ENCODE peak calls at places on chromosomes 16 and 17, in ten cellular contexts. One of them, this sample, is unnamed.
A peak's percentile ranks its signal among the peaks of the same experiment; 100 is the strongest.

GRCh38 chr17:20145567-20145966 is 136.4 kb downstream of the SPECC1 start:
- DNase-seq in neural progenitor cell: no peak
- DNase-seq in gastrocnemius medialis: no peak
- DNase-seq in CD8-positive, alpha-beta T cell: no peak
- DNase-seq in GM23248: no peak
- DNase-seq in stomach: no peak
- DNase-seq in adrenal gland: no peak
- DNase-seq in neuronal stem cell: no peak
- DNase-seq in psoas muscle: no peak
- DNase-seq in thoracic aorta: no peak
- DNase-seq in this sample: no peak

GRCh38 chr17:8314797-8315739 is 5.0 kb downstream of the ARHGEF15 start:
- DNase-seq in GM23248: peak; percentile 28
- DNase-seq in adrenal gland: no peak
- DNase-seq in CD8-positive, alpha-beta T cell: no peak
- DNase-seq in gastrocnemius medialis: no peak
- DNase-seq in psoas muscle: no peak
- DNase-seq in neural progenitor cell: peak; percentile 31
- DNase-seq in thoracic aorta: no peak
- DNase-seq in stomach: peak; percentile 26
- DNase-seq in neuronal stem cell: no peak
- DNase-seq in this sample: no peak

GRCh38 chr16:2148714-2149629 is 547 bp downstream of the RAB26 start:
- DNase-seq in thoracic aorta: no peak
- DNase-seq in psoas muscle: no peak
- DNase-seq in gastrocnemius medialis: no peak
- DNase-seq in stomach: peak; percentile 48
- DNase-seq in CD8-positive, alpha-beta T cell: no peak
- DNase-seq in GM23248: peak; percentile 61
- DNase-seq in neuronal stem cell: no peak
- DNase-seq in neural progenitor cell: peak; percentile 56
- DNase-seq in adrenal gland: no peak
- DNase-seq in this sample: no peak

GRCh38 chr16:18072161-18072560 is 264.4 kb downstream of the NPIPA8 start:
- DNase-seq in neuronal stem cell: no peak
- DNase-seq in gastrocnemius medialis: no peak
- DNase-seq in thoracic aorta: no peak
- DNase-seq in GM23248: no peak
- DNase-seq in CD8-positive, alpha-beta T cell: no peak
- DNase-seq in stomach: no peak
- DNase-seq in adrenal gland: no peak
- DNase-seq in psoas muscle: no peak
- DNase-seq in neural progenitor cell: no peak
- DNase-seq in this sample: no peak

GRCh38 chr17:62617894-62618472 is 9.5 kb upstream of the MRC2 start:
- DNase-seq in adrenal gland: no peak
- DNase-seq in thoracic aorta: no peak
- DNase-seq in stomach: no peak
- DNase-seq in neural progenitor cell: no peak
- DNase-seq in gastrocnemius medialis: no peak
- DNase-seq in psoas muscle: no peak
- DNase-seq in neuronal stem cell: no peak
- DNase-seq in CD8-positive, alpha-beta T cell: no peak
- DNase-seq in GM23248: peak; percentile 66
- DNase-seq in this sample: no peak

GRCh38 chr17:57391076-57391825 is 134.9 kb downstream of the MSI2 start:
- DNase-seq in stomach: no peak
- DNase-seq in psoas muscle: no peak
- DNase-seq in GM23248: no peak
- DNase-seq in neural progenitor cell: no peak
- DNase-seq in gastrocnemius medialis: no peak
- DNase-seq in neuronal stem cell: no peak
- DNase-seq in adrenal gland: no peak
- DNase-seq in CD8-positive, alpha-beta T cell: no peak
- DNase-seq in thoracic aorta: no peak
- DNase-seq in this sample: no peak

GRCh38 chr17:67080804-67081203 is 36.5 kb downstream of the CACNG1 start:
- DNase-seq in stomach: no peak
- DNase-seq in psoas muscle: no peak
- DNase-seq in GM23248: no peak
- DNase-seq in neuronal stem cell: no peak
- DNase-seq in adrenal gland: no peak
- DNase-seq in neural progenitor cell: no peak
- DNase-seq in thoracic aorta: no peak
- DNase-seq in CD8-positive, alpha-beta T cell: no peak
- DNase-seq in gastrocnemius medialis: no peak
- DNase-seq in this sample: no peak

GRCh38 chr17:64496348-64496785 is 487 bp downstream of the POLG2 start:
- DNase-seq in CD8-positive, alpha-beta T cell: no peak
- DNase-seq in GM23248: peak; percentile 71
- DNase-seq in neural progenitor cell: no peak
- DNase-seq in psoas muscle: no peak
- DNase-seq in stomach: no peak
- DNase-seq in thoracic aorta: no peak
- DNase-seq in gastrocnemius medialis: no peak
- DNase-seq in adrenal gland: no peak
- DNase-seq in neuronal stem cell: no peak
- DNase-seq in this sample: no peak

GRCh38 chr16:73058221-73058615 is 10.3 kb upstream of the ZFHX3 start:
- DNase-seq in GM23248: peak; percentile 77
- DNase-seq in neural progenitor cell: no peak
- DNase-seq in CD8-positive, alpha-beta T cell: no peak
- DNase-seq in psoas muscle: peak; percentile 79
- DNase-seq in stomach: peak; percentile 62
- DNase-seq in gastrocnemius medialis: no peak
- DNase-seq in thoracic aorta: no peak
- DNase-seq in adrenal gland: peak; percentile 56
- DNase-seq in neuronal stem cell: peak; percentile 48
- DNase-seq in this sample: no peak

DNA sequence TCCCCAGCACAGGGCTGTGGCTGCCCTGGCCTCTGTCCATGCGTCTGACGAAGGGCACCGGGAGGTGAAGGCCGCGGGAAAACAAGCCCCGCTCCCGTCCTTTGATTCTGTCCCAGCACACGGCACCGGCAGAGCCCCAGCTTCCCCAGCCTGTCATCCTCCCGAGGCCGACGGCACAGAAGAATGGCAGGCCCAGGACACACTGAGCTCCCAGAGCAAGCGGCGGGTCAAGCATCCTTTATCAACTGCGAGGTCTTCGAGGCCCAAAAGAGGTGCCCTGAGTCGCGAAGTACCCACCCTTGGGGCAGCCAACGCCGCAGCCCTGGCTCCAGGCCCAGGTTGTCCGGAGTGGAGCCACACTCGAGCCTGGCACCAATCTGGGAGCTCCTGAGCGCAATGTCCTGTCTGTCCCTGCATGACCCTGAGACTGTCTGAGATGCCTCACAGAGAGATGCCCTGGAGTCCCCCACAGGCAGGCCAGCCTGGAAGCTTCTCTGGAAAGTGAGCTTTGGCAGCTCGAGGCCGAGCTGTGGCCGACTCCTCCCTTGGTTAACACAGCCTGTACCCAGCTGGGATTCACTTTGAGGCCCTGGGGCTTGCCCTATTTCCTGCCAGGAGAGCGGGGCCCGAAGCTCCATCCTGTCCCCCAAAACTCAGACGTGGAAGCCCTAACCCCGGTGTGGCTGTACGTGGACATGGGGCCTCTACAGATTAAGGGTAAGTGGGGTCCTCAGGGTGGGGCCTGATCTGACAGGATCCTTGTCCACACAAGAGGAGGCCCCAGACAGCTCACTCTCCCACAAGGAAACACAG is 23.3 kb downstream of the SLC7A5 start:
- DNase-seq in stomach: no peak
- DNase-seq in psoas muscle: no peak
- DNase-seq in CD8-positive, alpha-beta T cell: no peak
- DNase-seq in gastrocnemius medialis: no peak
- DNase-seq in thoracic aorta: no peak
- DNase-seq in neuronal stem cell: no peak
- DNase-seq in adrenal gland: no peak
- DNase-seq in GM23248: no peak
- DNase-seq in neural progenitor cell: no peak
- DNase-seq in this sample: no peak
- H3K36me3 ChIP-seq in stomach: peaks cover 5% of the 10 kb centered on the region
- H3K36me3 ChIP-seq in psoas muscle: peaks cover 37% of the 10 kb centered on the region
- H3K36me3 ChIP-seq in CD8-positive, alpha-beta T cell: no peaks in the 10 kb centered on the region
- H3K36me3 ChIP-seq in gastrocnemius medialis: peaks cover 11% of the 10 kb centered on the region
- H3K36me3 ChIP-seq in thoracic aorta: no peaks in the 10 kb centered on the region
- H3K36me3 ChIP-seq in neuronal stem cell: peaks cover 41% of the 10 kb centered on the region
- H3K36me3 ChIP-seq in adrenal gland: no peaks in the 10 kb centered on the region
- H3K36me3 ChIP-seq in GM23248: peaks cover 24% of the 10 kb centered on the region
- H3K36me3 ChIP-seq in neural progenitor cell: no peaks in the 10 kb centered on the region
- H3K36me3 ChIP-seq in this sample: peaks cover 7% of the 10 kb centered on the region

GRCh38 chr16:48256579-48257177 is 9.3 kb upstream of the ABCC11 start:
- DNase-seq in gastrocnemius medialis: no peak
- DNase-seq in psoas muscle: no peak
- DNase-seq in CD8-positive, alpha-beta T cell: no peak
- DNase-seq in neuronal stem cell: no peak
- DNase-seq in adrenal gland: no peak
- DNase-seq in neural progenitor cell: no peak
- DNase-seq in thoracic aorta: no peak
- DNase-seq in stomach: no peak
- DNase-seq in GM23248: no peak
- DNase-seq in this sample: no peak
- H3K36me3 ChIP-seq in gastrocnemius medialis: peaks cover 48% of the 10 kb centered on the region
- H3K36me3 ChIP-seq in psoas muscle: peaks cover 95% of the 10 kb centered on the region
- H3K36me3 ChIP-seq in CD8-positive, alpha-beta T cell: peaks cover 23% of the 10 kb centered on the region
- H3K36me3 ChIP-seq in neuronal stem cell: peaks cover 93% of the 10 kb centered on the region
- H3K36me3 ChIP-seq in adrenal gland: peaks cover 23% of the 10 kb centered on the region
- H3K36me3 ChIP-seq in neural progenitor cell: peaks cover 9% of the 10 kb centered on the region
- H3K36me3 ChIP-seq in thoracic aorta: peaks cover 3% of the 10 kb centered on the region
- H3K36me3 ChIP-seq in stomach: peaks cover 72% of the 10 kb centered on the region
- H3K36me3 ChIP-seq in GM23248: peaks cover 43% of the 10 kb centered on the region
- H3K36me3 ChIP-seq in this sample: peaks cover 60% of the 10 kb centered on the region

GRCh38 chr16:66616592-66616991 is 12.1 kb downstream of the CMTM3 start:
- DNase-seq in adrenal gland: peak; percentile 58
- DNase-seq in GM23248: peak; percentile 26
- DNase-seq in neural progenitor cell: no peak
- DNase-seq in psoas muscle: no peak
- DNase-seq in CD8-positive, alpha-beta T cell: no peak
- DNase-seq in stomach: no peak
- DNase-seq in thoracic aorta: no peak
- DNase-seq in neuronal stem cell: no peak
- DNase-seq in gastrocnemius medialis: no peak
- DNase-seq in this sample: no peak

GRCh38 chr16:66616169-66616568 is 11.7 kb downstream of the CMTM3 start:
- DNase-seq in GM23248: no peak
- DNase-seq in gastrocnemius medialis: no peak
- DNase-seq in adrenal gland: no peak
- DNase-seq in neuronal stem cell: no peak
- DNase-seq in psoas muscle: no peak
- DNase-seq in neural progenitor cell: no peak
- DNase-seq in thoracic aorta: no peak
- DNase-seq in CD8-positive, alpha-beta T cell: no peak
- DNase-seq in stomach: no peak
- DNase-seq in this sample: no peak

GRCh38 chr16:66612422-66612821 is 7.9 kb downstream of the CMTM3 start:
- DNase-seq in gastrocnemius medialis: no peak
- DNase-seq in GM23248: no peak
- DNase-seq in neuronal stem cell: no peak
- DNase-seq in thoracic aorta: no peak
- DNase-seq in psoas muscle: no peak
- DNase-seq in adrenal gland: no peak
- DNase-seq in CD8-positive, alpha-beta T cell: no peak
- DNase-seq in neural progenitor cell: no peak
- DNase-seq in stomach: no peak
- DNase-seq in this sample: no peak

GRCh38 chr16:66617010-66617434 is 12.5 kb downstream of the CMTM3 start:
- DNase-seq in adrenal gland: peak; percentile 30
- DNase-seq in GM23248: no peak
- DNase-seq in thoracic aorta: no peak
- DNase-seq in stomach: no peak
- DNase-seq in CD8-positive, alpha-beta T cell: no peak
- DNase-seq in neural progenitor cell: no peak
- DNase-seq in gastrocnemius medialis: no peak
- DNase-seq in psoas muscle: no peak
- DNase-seq in neuronal stem cell: no peak
- DNase-seq in this sample: no peak

DNA sequence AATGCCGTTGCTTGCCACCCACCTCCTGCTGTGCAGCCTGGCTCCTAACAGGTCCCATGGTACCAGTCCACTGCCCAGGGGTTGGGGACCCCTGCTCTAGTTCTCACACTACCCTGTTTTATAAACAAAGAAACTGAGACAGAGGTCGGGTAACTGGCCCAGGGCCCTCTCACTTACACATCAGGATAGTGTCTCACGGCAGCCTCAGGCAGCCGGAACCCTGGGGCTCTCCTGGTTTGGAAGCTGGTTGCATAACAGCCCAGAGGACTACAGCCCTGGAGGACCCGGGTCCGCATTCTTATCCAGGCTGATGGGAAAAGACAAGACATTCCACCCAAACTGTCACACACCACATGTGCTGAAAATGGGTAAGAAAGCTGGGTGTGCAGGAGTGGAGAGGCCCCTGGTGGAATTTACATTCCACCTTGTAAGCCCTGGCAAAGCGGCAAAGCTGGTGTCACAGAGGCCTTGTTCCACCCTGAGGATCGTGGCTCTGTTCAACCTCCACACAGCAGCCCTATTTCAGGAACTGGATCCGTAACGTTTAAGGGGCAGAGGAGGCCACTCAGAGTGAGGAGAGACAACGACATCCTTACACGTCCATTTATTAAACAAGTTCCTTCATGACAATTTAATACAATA is 9.8 kb downstream of the CMTM3 start:
- DNase-seq in stomach: no peak
- DNase-seq in CD8-positive, alpha-beta T cell: no peak
- DNase-seq in adrenal gland: no peak
- DNase-seq in neuronal stem cell: no peak
- DNase-seq in psoas muscle: no peak
- DNase-seq in GM23248: no peak
- DNase-seq in gastrocnemius medialis: no peak
- DNase-seq in thoracic aorta: no peak
- DNase-seq in neural progenitor cell: no peak
- DNase-seq in this sample: no peak
- H3K36me3 ChIP-seq in stomach: peaks cover 59% of the 10 kb centered on the region
- H3K36me3 ChIP-seq in CD8-positive, alpha-beta T cell: peaks cover 30% of the 10 kb centered on the region
- H3K36me3 ChIP-seq in adrenal gland: peaks cover 41% of the 10 kb centered on the region
- H3K36me3 ChIP-seq in neuronal stem cell: peaks cover 73% of the 10 kb centered on the region
- H3K36me3 ChIP-seq in psoas muscle: peaks cover 44% of the 10 kb centered on the region
- H3K36me3 ChIP-seq in GM23248: peaks cover 7% of the 10 kb centered on the region
- H3K36me3 ChIP-seq in gastrocnemius medialis: no peaks in the 10 kb centered on the region
- H3K36me3 ChIP-seq in thoracic aorta: peaks cover 14% of the 10 kb centered on the region
- H3K36me3 ChIP-seq in neural progenitor cell: peaks cover 10% of the 10 kb centered on the region
- H3K36me3 ChIP-seq in this sample: peaks cover 39% of the 10 kb centered on the region

GRCh38 chr16:87457724-87458423 is 35.0 kb downstream of the ZCCHC14 start:
- DNase-seq in GM23248: peak; percentile 98
- DNase-seq in neuronal stem cell: no peak
- DNase-seq in thoracic aorta: no peak
- DNase-seq in adrenal gland: no peak
- DNase-seq in stomach: no peak
- DNase-seq in psoas muscle: no peak
- DNase-seq in neural progenitor cell: no peak
- DNase-seq in gastrocnemius medialis: no peak
- DNase-seq in CD8-positive, alpha-beta T cell: peak; percentile 37
- DNase-seq in this sample: no peak
- H3K36me3 ChIP-seq in GM23248: no peaks in the 10 kb centered on the region
- H3K36me3 ChIP-seq in neuronal stem cell: peaks cover 66% of the 10 kb centered on the region
- H3K36me3 ChIP-seq in thoracic aorta: peaks cover 20% of the 10 kb centered on the region
- H3K36me3 ChIP-seq in adrenal gland: peaks cover 34% of the 10 kb centered on the region
- H3K36me3 ChIP-seq in stomach: peaks cover 56% of the 10 kb centered on the region
- H3K36me3 ChIP-seq in psoas muscle: peaks cover 36% of the 10 kb centered on the region
- H3K36me3 ChIP-seq in neural progenitor cell: no peaks in the 10 kb centered on the region
- H3K36me3 ChIP-seq in gastrocnemius medialis: peaks cover 21% of the 10 kb centered on the region
- H3K36me3 ChIP-seq in CD8-positive, alpha-beta T cell: peaks cover 14% of the 10 kb centered on the region
- H3K36me3 ChIP-seq in this sample: peaks cover 22% of the 10 kb centered on the region

This sample was measured in effector memory CD4-positive, alpha-beta T cell.